ENCODE peak calls at places on chromosomes 1 and 21, in four cellular contexts. Y, F, G and C are unnamed samples.

GRCh38 chr1:43207229-43207853 is 35.2 kb downstream of the CFAP57 start:
- DNase-seq in F (no peak), Y (peak; percentile 38), G (no peak), C (no peak)

GRCh38 chr21:29130234-29130993 is at the start of gene MAP3K7CL:
- DNase-seq in F (no peak), G (no peak), Y (peak; percentile 97), C (no peak)

GRCh38 chr1:181134543-181135461 is 46.3 kb downstream of the IER5 start:
- DNase-seq in Y (no peak), F (no peak), G (no peak), C (peak; percentile 29)

GRCh38 chr1:12047120-12047876 is 15.8 kb upstream of the TNFRSF8 start:
- DNase-seq in F (no peak), Y (peak; percentile 74), G (no peak), C (no peak)

GRCh38 chr1:227729881-227730629 is 5.0 kb downstream of the JMJD4 start:
- DNase-seq in Y (peak; percentile 58), F (peak; percentile 50), G (no peak), C (no peak)

GRCh38 chr1:17485280-17485679 is 45.8 kb upstream of the RCC2 start:
- DNase-seq in G (no peak), Y (peak; percentile 50), F (no peak), C (no peak)

GRCh38 chr1:19845166-19845954 is 30.3 kb upstream of the RNF186 start:
- DNase-seq in F (no peak), G (no peak), Y (no peak), C (no peak)

GRCh38 chr21:28220670-28221069 is 772.0 kb downstream of the LTN1 start:
- DNase-seq in G (no peak), F (no peak), Y (no peak), C (no peak)

GRCh38 chr1:8070381-8070811 is 44.3 kb upstream of the ERRFI1 start:
- DNase-seq in F (no peak), G (no peak), Y (no peak), C (no peak)

GRCh38 chr1:199909137-199909536 is 118.4 kb upstream of the NR5A2 start:
- DNase-seq in F (no peak), G (no peak), Y (peak; percentile 12), C (peak; percentile 72)